ENCODE peak calls at places on chromosomes 3 and 15, in four cellular contexts. One of them, this sample, is unnamed.

GRCh38 chr15:22949074-22949547 is 31.1 kb downstream of the CYFIP1 start:
- DNase-seq in left ventricle myocardium inferior: peak; percentile 83
- DNase-seq in adipocyte: peak; percentile 58
- DNase-seq in SJSA1: no peak
- DNase-seq in this sample: peak; percentile 89

GRCh38 chr3:123584284-123584987 is 417 bp downstream of the HACD2 start:
- DNase-seq in left ventricle myocardium inferior: peak; percentile 67
- DNase-seq in adipocyte: peak; percentile 72
- DNase-seq in SJSA1: no peak
- DNase-seq in this sample: no peak

GRCh38 chr3:172106989-172107388 is 67.6 kb downstream of the FNDC3B start:
- DNase-seq in left ventricle myocardium inferior: no peak
- DNase-seq in adipocyte: no peak
- DNase-seq in SJSA1: peak; percentile 57
- DNase-seq in this sample: no peak

GRCh38 chr15:96285715-96286367 is 44.7 kb upstream of the NR2F2 start:
- DNase-seq in left ventricle myocardium inferior: peak; percentile 54
- DNase-seq in adipocyte: no peak
- DNase-seq in SJSA1: no peak
- DNase-seq in this sample: no peak

GRCh38 chr3:146382386-146382785 is 87.0 kb downstream of the PLSCR2 start:
- DNase-seq in left ventricle myocardium inferior: no peak
- DNase-seq in adipocyte: peak; percentile 51
- DNase-seq in SJSA1: no peak
- DNase-seq in this sample: peak; percentile 71

GRCh38 chr3:146214493-146214892 is 36.4 kb downstream of the PLSCR4 start:
- DNase-seq in left ventricle myocardium inferior: no peak
- DNase-seq in adipocyte: no peak
- DNase-seq in SJSA1: no peak
- DNase-seq in this sample: no peak

GRCh38 chr3:22836131-22836530 is 367.0 kb upstream of the UBE2E2 start:
- DNase-seq in left ventricle myocardium inferior: no peak
- DNase-seq in adipocyte: no peak
- DNase-seq in SJSA1: no peak
- DNase-seq in this sample: peak; percentile 67

GRCh38 chr15:60994842-60995495 is 234.1 kb downstream of the RORA start:
- DNase-seq in left ventricle myocardium inferior: peak; percentile 22
- DNase-seq in adipocyte: no peak
- DNase-seq in SJSA1: no peak
- DNase-seq in this sample: no peak

GRCh38 chr3:102038477-102039142 is 189.3 kb downstream of the NFKBIZ start:
- DNase-seq in left ventricle myocardium inferior: no peak
- DNase-seq in adipocyte: peak; percentile 9
- DNase-seq in SJSA1: no peak
- DNase-seq in this sample: no peak

GRCh38 chr3:63328386-63328785 is 50.3 kb downstream of the SYNPR start:
- DNase-seq in left ventricle myocardium inferior: no peak
- DNase-seq in adipocyte: peak; percentile 55
- DNase-seq in SJSA1: no peak
- DNase-seq in this sample: no peak

GRCh38 chr15:78951841-78952238 is 7.0 kb upstream of the CTSH start:
- DNase-seq in left ventricle myocardium inferior: no peak
- DNase-seq in adipocyte: no peak
- DNase-seq in SJSA1: no peak
- DNase-seq in this sample: peak; percentile 42

GRCh38 chr3:104635872-104636580 is 730.7 kb upstream of the ALCAM start:
- DNase-seq in left ventricle myocardium inferior: no peak
- DNase-seq in adipocyte: no peak
- DNase-seq in SJSA1: no peak
- DNase-seq in this sample: peak; percentile 41

GRCh38 chr3:14278265-14278798 is 99.7 kb downstream of the LSM3 start:
- DNase-seq in left ventricle myocardium inferior: no peak
- DNase-seq in adipocyte: no peak
- DNase-seq in SJSA1: no peak
- DNase-seq in this sample: no peak

GRCh38 chr3:14716593-14716992 is 41.7 kb downstream of the C3orf20 start:
- DNase-seq in left ventricle myocardium inferior: no peak
- DNase-seq in adipocyte: no peak
- DNase-seq in SJSA1: no peak
- DNase-seq in this sample: no peak

GRCh38 chr3:185062221-185062620 is 90.6 kb downstream of the C3orf70 start:
- DNase-seq in left ventricle myocardium inferior: no peak
- DNase-seq in adipocyte: no peak
- DNase-seq in SJSA1: no peak
- DNase-seq in this sample: no peak

GRCh38 chr3:177195941-177196472 is 1.3 kb downstream of the TBL1XR1 start:
- DNase-seq in left ventricle myocardium inferior: no peak
- DNase-seq in adipocyte: no peak
- DNase-seq in SJSA1: no peak
- DNase-seq in this sample: no peak

GRCh38 chr3:113245775-113246174 is 34.4 kb downstream of the BOC start:
- DNase-seq in left ventricle myocardium inferior: peak; percentile 58
- DNase-seq in adipocyte: peak; percentile 61
- DNase-seq in SJSA1: no peak
- DNase-seq in this sample: no peak

GRCh38 chr3:9955611-9956352 is 3.6 kb upstream of the PRRT3 start:
- DNase-seq in left ventricle myocardium inferior: no peak
- DNase-seq in adipocyte: peak; percentile 37
- DNase-seq in SJSA1: no peak
- DNase-seq in this sample: no peak

GRCh38 chr3:194397757-194398312 is 1.2 kb downstream of the GP5 start:
- DNase-seq in left ventricle myocardium inferior: no peak
- DNase-seq in adipocyte: no peak
- DNase-seq in SJSA1: no peak
- DNase-seq in this sample: no peak

GRCh38 chr15:69807752-69808151 is 290.0 kb downstream of the TLE3 start:
- DNase-seq in left ventricle myocardium inferior: no peak
- DNase-seq in adipocyte: peak; percentile 60
- DNase-seq in SJSA1: peak; percentile 85
- DNase-seq in this sample: no peak

GRCh38 chr3:34742151-34742550 is 897.2 kb upstream of the ARPP21 start:
- DNase-seq in left ventricle myocardium inferior: no peak
- DNase-seq in adipocyte: no peak
- DNase-seq in SJSA1: no peak
- DNase-seq in this sample: no peak

GRCh38 chr3:25427155-25428002 is 684 bp upstream of the RARB start:
- DNase-seq in left ventricle myocardium inferior: no peak
- DNase-seq in adipocyte: peak; percentile 80
- DNase-seq in SJSA1: no peak
- DNase-seq in this sample: peak; percentile 25

GRCh38 chr3:46312996-46313395 is 40.9 kb upstream of the CCR2 start:
- DNase-seq in left ventricle myocardium inferior: no peak
- DNase-seq in adipocyte: peak; percentile 7
- DNase-seq in SJSA1: no peak
- DNase-seq in this sample: no peak

GRCh38 chr3:70805044-70805732 is 492.8 kb upstream of the MDFIC2 start:
- DNase-seq in left ventricle myocardium inferior: no peak
- DNase-seq in adipocyte: peak; percentile 58
- DNase-seq in SJSA1: no peak
- DNase-seq in this sample: no peak

GRCh38 chr15:61879219-61879618 is 181.0 kb downstream of the VPS13C start:
- DNase-seq in left ventricle myocardium inferior: no peak
- DNase-seq in adipocyte: no peak
- DNase-seq in SJSA1: no peak
- DNase-seq in this sample: no peak

GRCh38 chr3:119630562-119631329 is 29.6 kb downstream of the POPDC2 start:
- DNase-seq in left ventricle myocardium inferior: no peak
- DNase-seq in adipocyte: peak; percentile 52
- DNase-seq in SJSA1: no peak
- DNase-seq in this sample: peak; percentile 38

GRCh38 chr15:63003836-63004610 is 38.5 kb upstream of the TPM1 start:
- DNase-seq in left ventricle myocardium inferior: no peak
- DNase-seq in adipocyte: no peak
- DNase-seq in SJSA1: no peak
- DNase-seq in this sample: peak; percentile 42

GRCh38 chr3:51678186-51678585 is 7.1 kb downstream of the TEX264 start:
- DNase-seq in left ventricle myocardium inferior: no peak
- DNase-seq in adipocyte: no peak
- DNase-seq in SJSA1: no peak
- DNase-seq in this sample: no peak

GRCh38 chr3:195124378-195124985 is 146.5 kb downstream of the XXYLT1 start:
- DNase-seq in left ventricle myocardium inferior: no peak
- DNase-seq in adipocyte: no peak
- DNase-seq in SJSA1: no peak
- DNase-seq in this sample: no peak

GRCh38 chr15:82540055-82540983 is at the start of gene RPS17:
- DNase-seq in left ventricle myocardium inferior: peak; percentile 97
- DNase-seq in adipocyte: peak; percentile 98
- DNase-seq in SJSA1: peak; percentile 94
- DNase-seq in this sample: peak; percentile 96

GRCh38 chr3:185029071-185029470 is 123.8 kb downstream of the C3orf70 start:
- DNase-seq in left ventricle myocardium inferior: no peak
- DNase-seq in adipocyte: no peak
- DNase-seq in SJSA1: no peak
- DNase-seq in this sample: no peak

GRCh38 chr3:49132437-49133225 is at the start of gene LAMB2:
- DNase-seq in left ventricle myocardium inferior: peak; percentile 84
- DNase-seq in adipocyte: peak; percentile 95
- DNase-seq in SJSA1: peak; percentile 85
- DNase-seq in this sample: peak; percentile 97

GRCh38 chr15:39344662-39345141 is 236.2 kb upstream of the THBS1 start:
- DNase-seq in left ventricle myocardium inferior: no peak
- DNase-seq in adipocyte: peak; percentile 50
- DNase-seq in SJSA1: no peak
- DNase-seq in this sample: no peak

GRCh38 chr3:66121288-66121687 is 82.6 kb upstream of the MAGI1 start:
- DNase-seq in left ventricle myocardium inferior: no peak
- DNase-seq in adipocyte: peak; percentile 51
- DNase-seq in SJSA1: no peak
- DNase-seq in this sample: no peak

GRCh38 chr3:111369953-111370352 is 172.0 kb upstream of the CD96 start:
- DNase-seq in left ventricle myocardium inferior: no peak
- DNase-seq in adipocyte: peak; percentile 6
- DNase-seq in SJSA1: no peak
- DNase-seq in this sample: no peak

GRCh38 chr3:77546246-77546645 is 506.3 kb downstream of the ROBO2 start:
- DNase-seq in left ventricle myocardium inferior: no peak
- DNase-seq in adipocyte: no peak
- DNase-seq in SJSA1: no peak
- DNase-seq in this sample: no peak

GRCh38 chr3:192409838-192410683 is 317.3 kb downstream of the FGF12 start:
- DNase-seq in left ventricle myocardium inferior: peak; percentile 18
- DNase-seq in adipocyte: no peak
- DNase-seq in SJSA1: no peak
- DNase-seq in this sample: peak; percentile 77

GRCh38 chr3:5202267-5202666 is 14.8 kb downstream of the EDEM1 start:
- DNase-seq in left ventricle myocardium inferior: no peak
- DNase-seq in adipocyte: peak; percentile 75
- DNase-seq in SJSA1: no peak
- DNase-seq in this sample: no peak
- H3K36me3 ChIP-seq in left ventricle myocardium inferior: peaks cover 80% of the 10 kb centered on the region
- H3K36me3 ChIP-seq in adipocyte: peaks cover 40% of the 10 kb centered on the region
- H3K36me3 ChIP-seq in SJSA1: peaks cover 58% of the 10 kb centered on the region
- H3K36me3 ChIP-seq in this sample: peaks cover 11% of the 10 kb centered on the region

GRCh38 chr15:57253082-57253481 is 123.2 kb upstream of the CGNL1 start:
- DNase-seq in left ventricle myocardium inferior: no peak
- DNase-seq in adipocyte: no peak
- DNase-seq in SJSA1: no peak
- DNase-seq in this sample: peak; percentile 62
- H3K36me3 ChIP-seq in left ventricle myocardium inferior: peaks cover 21% of the 10 kb centered on the region
- H3K36me3 ChIP-seq in adipocyte: peaks cover 5% of the 10 kb centered on the region
- H3K36me3 ChIP-seq in SJSA1: peaks cover 33% of the 10 kb centered on the region
- H3K36me3 ChIP-seq in this sample: no peaks in the 10 kb centered on the region

GRCh38 chr15:59200560-59200959 is 6.1 kb upstream of the LDHAL6B start:
- DNase-seq in left ventricle myocardium inferior: no peak
- DNase-seq in adipocyte: no peak
- DNase-seq in SJSA1: no peak
- DNase-seq in this sample: no peak
- H3K36me3 ChIP-seq in left ventricle myocardium inferior: peaks cover 84% of the 10 kb centered on the region
- H3K36me3 ChIP-seq in adipocyte: peaks cover 61% of the 10 kb centered on the region
- H3K36me3 ChIP-seq in SJSA1: peaks cover 67% of the 10 kb centered on the region
- H3K36me3 ChIP-seq in this sample: peaks cover 1% of the 10 kb centered on the region

GRCh38 chr15:30927148-30927761 is 23.5 kb downstream of the FAN1 start:
- DNase-seq in left ventricle myocardium inferior: no peak
- DNase-seq in adipocyte: no peak
- DNase-seq in SJSA1: no peak
- DNase-seq in this sample: no peak
- H3K36me3 ChIP-seq in left ventricle myocardium inferior: peaks cover 76% of the 10 kb centered on the region
- H3K36me3 ChIP-seq in adipocyte: peaks cover 87% of the 10 kb centered on the region
- H3K36me3 ChIP-seq in SJSA1: peaks cover 78% of the 10 kb centered on the region
- H3K36me3 ChIP-seq in this sample: peaks cover 11% of the 10 kb centered on the region

DNA sequence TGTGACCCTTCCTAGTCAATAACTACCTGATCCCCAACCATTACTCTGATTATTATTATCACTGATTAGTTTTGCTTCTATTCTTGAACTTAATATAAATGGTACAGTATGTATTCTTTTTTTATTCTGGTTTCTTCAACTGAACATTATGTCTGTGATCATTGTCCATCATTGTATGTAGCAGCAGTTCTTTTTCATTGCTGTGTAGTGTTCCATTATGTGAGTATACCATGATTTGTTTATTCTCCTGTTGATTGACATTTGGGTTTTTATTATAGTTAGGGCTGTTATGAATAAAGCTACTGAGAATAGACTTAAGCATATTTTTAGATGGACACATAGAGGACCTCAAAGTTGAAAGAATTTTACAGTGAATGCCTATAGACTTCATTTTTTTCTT is 2.7 kb downstream of the KIF15 start:
- DNase-seq in left ventricle myocardium inferior: no peak
- DNase-seq in adipocyte: no peak
- DNase-seq in SJSA1: no peak
- DNase-seq in this sample: no peak
- H3K36me3 ChIP-seq in left ventricle myocardium inferior: peaks cover 2% of the 10 kb centered on the region
- H3K36me3 ChIP-seq in adipocyte: no peaks in the 10 kb centered on the region
- H3K36me3 ChIP-seq in SJSA1: peaks cover 46% of the 10 kb centered on the region
- H3K36me3 ChIP-seq in this sample: peaks cover 6% of the 10 kb centered on the region

DNA sequence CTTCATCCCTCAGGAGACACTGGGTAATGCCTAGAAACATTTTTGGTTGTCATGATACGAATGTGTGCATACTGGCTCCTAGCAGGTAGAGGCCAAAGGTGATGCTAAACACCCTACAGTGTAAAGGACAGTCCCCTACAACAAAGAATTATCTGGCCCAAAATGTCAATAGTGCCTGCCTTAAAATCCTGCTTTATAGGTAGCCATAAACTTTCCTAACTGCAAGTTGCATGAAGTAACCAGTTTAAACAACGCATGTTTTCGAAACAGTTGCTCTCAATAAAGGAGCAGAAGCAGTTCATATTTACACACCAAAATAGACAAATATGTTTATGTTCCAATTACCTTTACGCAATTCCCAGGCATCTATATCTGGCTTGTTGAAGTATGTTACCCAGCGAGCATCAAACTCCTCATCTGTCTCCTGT is 9.1 kb downstream of the COX5A start:
- DNase-seq in left ventricle myocardium inferior: no peak
- DNase-seq in adipocyte: no peak
- DNase-seq in SJSA1: no peak
- DNase-seq in this sample: no peak
- H3K36me3 ChIP-seq in left ventricle myocardium inferior: peaks cover 75% of the 10 kb centered on the region
- H3K36me3 ChIP-seq in adipocyte: peaks cover 52% of the 10 kb centered on the region
- H3K36me3 ChIP-seq in SJSA1: peaks cover 63% of the 10 kb centered on the region
- H3K36me3 ChIP-seq in this sample: peaks cover 1% of the 10 kb centered on the region

GRCh38 chr3:129432036-129432435 is 3.6 kb upstream of the EFCAB12 start:
- DNase-seq in left ventricle myocardium inferior: no peak
- DNase-seq in adipocyte: no peak
- DNase-seq in SJSA1: no peak
- DNase-seq in this sample: no peak
- H3K36me3 ChIP-seq in left ventricle myocardium inferior: peaks cover 71% of the 10 kb centered on the region
- H3K36me3 ChIP-seq in adipocyte: peaks cover 70% of the 10 kb centered on the region
- H3K36me3 ChIP-seq in SJSA1: peaks cover 64% of the 10 kb centered on the region
- H3K36me3 ChIP-seq in this sample: peaks cover 11% of the 10 kb centered on the region

This sample was measured in mesendoderm.